ENCODE peak calls at places on chromosomes 1 and 21, in eight cellular contexts. B is dorsolateral prefrontal cortex; L is RWPE1; F is cardiac muscle cell; R is progenitor cell of endocrine pancreas; E is CD8-positive, alpha-beta T cell; P is GM19239; S is RKO. C is an unnamed sample.

GRCh38 chr1:71660417-71660816 is 579.6 kb upstream of the ZRANB2 start:
- DNase-seq in B (no peak), L (no peak), F (no peak), R (no peak), E (no peak), P (no peak), S (no peak), C (no peak)

GRCh38 chr1:203148127-203148526 is 20.6 kb downstream of the ADORA1 start:
- DNase-seq in B (no peak), L (peak; percentile 60), F (no peak), R (no peak), E (no peak), P (no peak), S (no peak), C (no peak)

GRCh38 chr1:233063462-233063861 is 113.1 kb downstream of the NTPCR start:
- DNase-seq in B (no peak), L (no peak), F (no peak), R (no peak), E (no peak), P (no peak), S (no peak), C (no peak)

GRCh38 chr1:174153085-174153824 is 6.1 kb upstream of the RABGAP1L start:
- DNase-seq in B (no peak), L (peak; percentile 64), F (no peak), R (no peak), E (no peak), P (no peak), S (no peak), C (peak; percentile 7)

GRCh38 chr1:225842788-225843425 is 33.0 kb downstream of the EPHX1 start:
- DNase-seq in B (no peak), L (no peak), F (no peak), R (no peak), E (no peak), P (no peak), S (no peak), C (no peak)

GRCh38 chr1:198771562-198772153 is 132.8 kb downstream of the PTPRC start:
- DNase-seq in B (no peak), L (peak; percentile 71), F (peak; percentile 59), R (no peak), E (no peak), P (no peak), S (peak; percentile 35), C (no peak)

GRCh38 chr1:216793303-216793702 is 70.1 kb upstream of the ESRRG start:
- DNase-seq in B (no peak), L (no peak), F (no peak), R (no peak), E (no peak), P (no peak), S (no peak), C (no peak)

GRCh38 chr1:58929667-58930325 is 145.9 kb upstream of the JUN start:
- DNase-seq in B (no peak), L (peak; percentile 70), F (no peak), R (no peak), E (no peak), P (no peak), S (no peak), C (peak; percentile 61)

GRCh38 chr1:238652346-238652968 is 733.9 kb upstream of the CHRM3 start:
- DNase-seq in B (no peak), L (no peak), F (no peak), R (no peak), E (no peak), P (no peak), S (no peak), C (no peak)

GRCh38 chr1:22831729-22832413 is 121.2 kb downstream of the EPHB2 start:
- DNase-seq in B (no peak), L (peak; percentile 91), F (no peak), R (no peak), E (no peak), P (no peak), S (peak; percentile 91), C (no peak)

GRCh38 chr1:21761052-21761451 is 21.9 kb downstream of the USP48 start:
- DNase-seq in B (no peak), L (no peak), F (no peak), R (no peak), E (no peak), P (no peak), S (no peak), C (no peak)

GRCh38 chr1:18597159-18598042 is 33.2 kb upstream of the PAX7 start:
- DNase-seq in B (peak; percentile 58), L (peak; percentile 60), F (peak; percentile 68), R (peak; percentile 68), E (peak; percentile 18), P (peak; percentile 35), S (peak; percentile 26), C (peak; percentile 21)

GRCh38 chr1:151326619-151327222 is 495 bp downstream of the PI4KB start:
- DNase-seq in B (peak; percentile 49), L (peak; percentile 67), F (no peak), R (no peak), E (peak; percentile 10), P (peak; percentile 68), S (peak; percentile 66), C (no peak)

GRCh38 chr1:100834779-100835645 is 59.6 kb downstream of the EXTL2 start:
- DNase-seq in B (peak; percentile 6), L (peak; percentile 7), F (no peak), R (no peak), E (no peak), P (no peak), S (peak; percentile 32), C (no peak)

GRCh38 chr1:54314691-54315455 is 91.3 kb downstream of the SSBP3 start:
- DNase-seq in B (no peak), L (no peak), F (no peak), R (no peak), E (no peak), P (no peak), S (no peak), C (no peak)

GRCh38 chr1:15326691-15327530 is 79.9 kb downstream of the FHAD1 start:
- DNase-seq in B (no peak), L (no peak), F (no peak), R (no peak), E (no peak), P (no peak), S (no peak), C (no peak)

GRCh38 chr21:25385912-25386474 is 221.3 kb downstream of the MRPL39 start:
- DNase-seq in B (no peak), L (peak; percentile 53), F (peak; percentile 79), R (peak; percentile 23), E (no peak), P (no peak), S (peak; percentile 81), C (peak; percentile 14)

GRCh38 chr1:25054526-25054925 is 124.5 kb upstream of the RUNX3 start:
- DNase-seq in B (no peak), L (no peak), F (no peak), R (no peak), E (no peak), P (no peak), S (no peak), C (no peak)

GRCh38 chr1:175757381-175758015 is 14.1 kb upstream of the TNR start:
- DNase-seq in B (no peak), L (peak; percentile 49), F (peak; percentile 65), R (peak; percentile 32), E (no peak), P (peak; percentile 59), S (peak; percentile 35), C (no peak)

GRCh38 chr1:207362962-207363858 is 41.7 kb downstream of the CD55 start:
- DNase-seq in B (no peak), L (no peak), F (no peak), R (no peak), E (no peak), P (no peak), S (no peak), C (peak; percentile 33)

GRCh38 chr21:29271927-29272333 is 26.8 kb upstream of the BACH1 start:
- DNase-seq in B (no peak), L (no peak), F (no peak), R (no peak), E (no peak), P (no peak), S (no peak), C (no peak)

GRCh38 chr1:111569913-111570312 is 49.7 kb upstream of the RAP1A start:
- DNase-seq in B (no peak), L (no peak), F (no peak), R (no peak), E (no peak), P (no peak), S (no peak), C (no peak)

GRCh38 chr1:232591344-232591743 is 38.6 kb downstream of the SIPA1L2 start:
- DNase-seq in B (no peak), L (no peak), F (no peak), R (no peak), E (no peak), P (no peak), S (no peak), C (no peak)

GRCh38 chr1:153470707-153471106 is 10.3 kb upstream of the S100A7 start:
- DNase-seq in B (no peak), L (no peak), F (no peak), R (no peak), E (no peak), P (no peak), S (no peak), C (no peak)

GRCh38 chr1:148309940-148310500 is 157.9 kb upstream of the NBPF11 start:
- DNase-seq in B (no peak), L (no peak), F (no peak), R (no peak), E (no peak), P (no peak), S (no peak), C (no peak)

GRCh38 chr1:25893072-25893604 is 13.1 kb downstream of the STMN1 start:
- DNase-seq in B (no peak), L (no peak), F (no peak), R (no peak), E (no peak), P (no peak), S (no peak), C (no peak)

GRCh38 chr21:38351961-38352521 is 95.2 kb downstream of the KCNJ15 start:
- DNase-seq in B (no peak), L (peak; percentile 62), F (no peak), R (no peak), E (no peak), P (peak; percentile 19), S (peak; percentile 66), C (no peak)

GRCh38 chr1:40949563-40949962 is 29.9 kb upstream of the CTPS1 start:
- DNase-seq in B (no peak), L (no peak), F (no peak), R (no peak), E (no peak), P (no peak), S (no peak), C (no peak)

GRCh38 chr1:151050051-151050688 is 2.6 kb downstream of the C1orf56 start:
- DNase-seq in B (no peak), L (no peak), F (no peak), R (no peak), E (no peak), P (no peak), S (no peak), C (no peak)

GRCh38 chr1:223834660-223835263 is 11.0 kb downstream of the TP53BP2 start:
- DNase-seq in B (no peak), L (no peak), F (no peak), R (no peak), E (no peak), P (no peak), S (no peak), C (no peak)

GRCh38 chr1:119055568-119055967 is 67.4 kb upstream of the TBX15 start:
- DNase-seq in B (no peak), L (no peak), F (no peak), R (no peak), E (no peak), P (no peak), S (no peak), C (no peak)

GRCh38 chr1:24751833-24752232 is 6.6 kb downstream of the CLIC4 start:
- DNase-seq in B (no peak), L (no peak), F (no peak), R (no peak), E (no peak), P (no peak), S (no peak), C (no peak)

GRCh38 chr1:225651376-225651871 is 1.5 kb downstream of the ENAH start:
- DNase-seq in B (no peak), L (peak; percentile 55), F (no peak), R (no peak), E (no peak), P (no peak), S (no peak), C (no peak)

GRCh38 chr1:209774592-209774991 is 9.8 kb downstream of the C1orf74 start:
- DNase-seq in B (no peak), L (no peak), F (no peak), R (no peak), E (no peak), P (no peak), S (no peak), C (no peak)